ENCODE peak calls at places on chromosome 13, in seven cellular contexts. R, D, T, F, U, P and L are unnamed samples.

GRCh38 chr13:44819245-44819644 is 170.0 kb downstream of the NUFIP1 start:
- DNase-seq in D (peak), U (no peak), F (no peak), P (peak), T (no peak), R (peak), L (no peak)

GRCh38 chr13:99577934-99578917 is 77.0 kb downstream of the TM9SF2 start:
- DNase-seq in D (peak), F (no peak), R (no peak), U (no peak), P (no peak), T (no peak), L (peak)

GRCh38 chr13:24274452-24274971 is 34.9 kb upstream of the C1QTNF9 start:
- DNase-seq in D (no peak), R (no peak), U (peak), P (no peak), T (peak), F (no peak), L (no peak)

GRCh38 chr13:30607908-30608307 is 9.8 kb upstream of the USPL1 start:
- DNase-seq in U (no peak), T (peak), F (no peak), R (peak), P (no peak), D (no peak), L (no peak)

GRCh38 chr13:113907637-113908617 is 44.1 kb upstream of the GAS6 start:
- DNase-seq in F (no peak), R (no peak), U (no peak), T (no peak), P (no peak), D (no peak), L (peak)

GRCh38 chr13:61013782-61014181 is 401.9 kb downstream of the PCDH20 start:
- DNase-seq in F (no peak), T (no peak), R (no peak), P (no peak), D (no peak), U (no peak), L (no peak)

GRCh38 chr13:33410619-33411018 is 125.1 kb upstream of the STARD13 start:
- DNase-seq in F (no peak), D (no peak), R (no peak), U (no peak), T (no peak), P (no peak), L (no peak)

GRCh38 chr13:22569830-22570229 is 610.9 kb upstream of the SGCG start:
- DNase-seq in U (no peak), F (no peak), R (no peak), P (no peak), D (no peak), T (no peak), L (no peak)

GRCh38 chr13:33069365-33069764 is 53.1 kb downstream of the KL start:
- DNase-seq in P (no peak), R (no peak), F (no peak), D (peak), U (no peak), T (no peak), L (no peak)

GRCh38 chr13:95880346-95880745 is 172.9 kb downstream of the UGGT2 start:
- DNase-seq in D (no peak), T (no peak), F (no peak), R (no peak), P (no peak), U (no peak), L (peak)

GRCh38 chr13:46679369-46680180 is 117.4 kb downstream of the ESD start:
- DNase-seq in T (no peak), P (no peak), R (no peak), U (no peak), F (no peak), D (peak), L (no peak)

GRCh38 chr13:110307697-110308376 is 753 bp downstream of the COL4A2 start:
- DNase-seq in T (no peak), P (no peak), R (no peak), F (no peak), D (peak), U (no peak), L (peak)

GRCh38 chr13:98822238-98822606 is 69.8 kb upstream of the SLC15A1 start:
- DNase-seq in R (no peak), D (no peak), F (no peak), T (no peak), U (peak), P (no peak), L (peak)

GRCh38 chr13:23718916-23719470 is 148.8 kb downstream of the TNFRSF19 start:
- DNase-seq in T (no peak), F (no peak), R (no peak), U (no peak), D (no peak), P (no peak), L (no peak)

GRCh38 chr13:44305845-44306244 is 67.8 kb upstream of the SERP2 start:
- DNase-seq in R (peak), U (no peak), T (no peak), F (no peak), D (no peak), P (no peak), L (no peak)

GRCh38 chr13:78187781-78188180 is 269.1 kb upstream of the EDNRB start:
- DNase-seq in T (no peak), U (no peak), R (no peak), D (no peak), P (no peak), F (no peak), L (no peak)

GRCh38 chr13:113804703-113805430 is 45.8 kb downstream of the TMEM255B start:
- DNase-seq in P (no peak), D (no peak), T (no peak), U (no peak), F (no peak), R (no peak), L (no peak)

GRCh38 chr13:20442798-20443381 is 82.8 kb downstream of the CRYL1 start:
- DNase-seq in R (no peak), P (peak), U (no peak), F (no peak), D (no peak), T (no peak), L (no peak)

GRCh38 chr13:40221460-40222201 is 444.8 kb downstream of the FOXO1 start:
- DNase-seq in U (no peak), F (no peak), T (no peak), D (no peak), R (no peak), P (no peak), L (no peak)

GRCh38 chr13:110640591-110641029 is 25.3 kb downstream of the NAXD start:
- DNase-seq in U (no peak), T (no peak), D (peak), P (no peak), F (no peak), R (no peak), L (no peak)

GRCh38 chr13:96089749-96090239 is at the start of gene HS6ST3:
- DNase-seq in R (no peak), P (no peak), T (no peak), U (peak), D (peak), F (no peak), L (peak)

GRCh38 chr13:112959206-112959605 is 9.8 kb upstream of the MCF2L start:
- DNase-seq in R (no peak), U (no peak), P (no peak), F (peak), T (no peak), D (peak), L (no peak)

GRCh38 chr13:34340534-34340933 is 522.6 kb downstream of the RFC3 start:
- DNase-seq in F (no peak), D (no peak), U (no peak), R (peak), T (no peak), P (no peak), L (peak)

GRCh38 chr13:26558912-26559485 is 1.5 kb downstream of the WASF3 start:
- DNase-seq in F (no peak), R (no peak), P (no peak), T (no peak), D (no peak), U (no peak), L (peak)

GRCh38 chr13:99418663-99419140 is 82.6 kb upstream of the TM9SF2 start:
- DNase-seq in U (no peak), R (no peak), D (no peak), T (no peak), P (no peak), F (no peak), L (no peak)

GRCh38 chr13:18212873-18213272 is 968.8 kb downstream of the TUBA3C start:
- DNase-seq in U (no peak), D (no peak), F (no peak), P (no peak), T (no peak), R (no peak), L (peak)

GRCh38 chr13:42553098-42554046 is 20.6 kb upstream of the TNFSF11 start:
- DNase-seq in D (no peak), P (no peak), T (no peak), F (no peak), R (no peak), U (no peak), L (no peak)

GRCh38 chr13:105545811-105546210 is 989.7 kb downstream of the EFNB2 start:
- DNase-seq in T (no peak), F (no peak), D (no peak), P (no peak), U (no peak), R (no peak), L (no peak)

GRCh38 chr13:44879452-44880058 is 109.7 kb downstream of the NUFIP1 start:
- DNase-seq in F (no peak), D (peak), U (no peak), T (no peak), P (peak), R (no peak), L (peak)